ENCODE peak calls at places on chromosomes 16 and 17, in four cellular contexts. R, S, F and L are unnamed samples. For H3K4me1, the result is how much of the 10 kb centered on the place peaks cover.

GRCh38 chr17:37315601-37316000 is 60.2 kb upstream of the C17orf78 start:
- DNase-seq in S (no peak), R (no peak), F (no peak), L (no peak)

GRCh38 chr16:70255584-70255983 is 3.8 kb upstream of the EXOSC6 start:
- DNase-seq in R (no peak), F (no peak), S (no peak), L (no peak)

GRCh38 chr17:2450016-2450650 is 49.3 kb upstream of the MNT start:
- DNase-seq in F (no peak), R (no peak), S (no peak), L (no peak)

GRCh38 chr17:65514082-65514481 is 47.4 kb downstream of the AXIN2 start:
- DNase-seq in F (no peak), R (no peak), S (no peak), L (no peak)

GRCh38 chr17:58279736-58280479 is 827 bp downstream of the MPO start:
- DNase-seq in R (no peak), S (no peak), F (no peak), L (no peak)

GRCh38 chr17:73462830-73463229 is 151.0 kb upstream of the CDC42EP4 start:
- DNase-seq in R (no peak), S (no peak), F (no peak), L (no peak)

GRCh38 chr16:89179148-89179484 is 7.6 kb downstream of the CDH15 start:
- DNase-seq in F (no peak), S (no peak), R (no peak), L (no peak)

GRCh38 chr17:74432484-74433391 is 850 bp downstream of the GPRC5C start:
- DNase-seq in R (no peak), S (no peak), F (no peak), L (no peak)

GRCh38 chr16:10964039-10964890 is 19.9 kb downstream of the CLEC16A start:
- DNase-seq in S (peak), F (peak), R (peak), L (no peak)

GRCh38 chr17:74775409-74776043 is 619 bp downstream of the NAT9 start:
- DNase-seq in R (no peak), S (no peak), F (no peak), L (no peak)

GRCh38 chr17:80105762-80106161 is 4.4 kb downstream of the GAA start:
- DNase-seq in R (no peak), F (no peak), S (peak), L (no peak)
- TF ChIP-seq SIN3A in R (no peak), F (no peak), S (no peak), L (no peak)

GRCh38 chr16:73056911-73057310 is 9.0 kb upstream of the ZFHX3 start:
- DNase-seq in S (no peak), F (no peak), R (no peak), L (no peak)
- H3K4me1 ChIP-seq in S (under half), F (half or more), R (half or more), L (under half)

GRCh38 chr16:26856791-26857190 is 209.9 kb upstream of the C16orf82 start:
- DNase-seq in F (no peak), S (no peak), R (no peak), L (no peak)
- TF ChIP-seq TCF7L2 in F (no peak), S (no peak), R (no peak), L (no peak)

GRCh38 chr17:32157225-32157624 is 14.9 kb downstream of the RHOT1 start:
- DNase-seq in F (no peak), R (no peak), S (no peak), L (no peak)
- TF ChIP-seq SIN3A in F (no peak), R (no peak), S (no peak), L (no peak)

GRCh38 chr16:67247698-67248400 is 568 bp upstream of the FHOD1 start:
- DNase-seq in F (no peak), R (no peak), S (no peak), L (no peak)
- H3K4me1 ChIP-seq in F (half or more), R (half or more), S (half or more), L (under half)